ENCODE peak calls at places on chromosomes 12 and 14, in ten cellular contexts. H, Q, L, E, M, X, V, J, Y and I are unnamed samples.

GRCh38 chr12:129901256-129901655 is 2.6 kb downstream of the TMEM132D start:
- DNase-seq in E (peak), H (no peak), M (no peak), Y (no peak), Q (no peak), J (no peak), L (no peak), V (no peak), X (no peak), I (peak)

GRCh38 chr12:40921563-40922163 is 229.4 kb downstream of the CNTN1 start:
- DNase-seq in E (no peak), Y (no peak), Q (no peak), X (peak), L (no peak), V (no peak), J (no peak), M (no peak), H (no peak), I (peak)

GRCh38 chr14:69360438-69361108 is 37.5 kb downstream of the ERH start:
- DNase-seq in L (no peak), Y (no peak), V (no peak), E (no peak), H (no peak), Q (no peak), X (no peak), J (no peak), M (no peak), I (no peak)

GRCh38 chr14:65790185-65790815 is 377.8 kb downstream of the FUT8 start:
- DNase-seq in H (no peak), Y (no peak), E (no peak), M (no peak), X (no peak), Q (no peak), L (no peak), V (no peak), J (no peak), I (no peak)

GRCh38 chr12:25723921-25724491 is 170.9 kb upstream of the LMNTD1 start:
- DNase-seq in L (peak), J (no peak), X (no peak), Y (no peak), Q (no peak), H (no peak), M (no peak), E (no peak), V (no peak), I (peak)

GRCh38 chr14:75310295-75311059 is 31.8 kb downstream of the FOS start:
- DNase-seq in Y (no peak), Q (peak), E (peak), V (peak), H (peak), M (no peak), J (no peak), X (no peak), L (peak), I (peak)

GRCh38 chr12:50258167-50258551 is 25.2 kb downstream of the LIMA1 start:
- DNase-seq in V (no peak), E (no peak), M (no peak), H (peak), Q (no peak), L (peak), X (no peak), J (no peak), Y (no peak), I (no peak)

GRCh38 chr12:68808388-68809189 is 612 bp downstream of the MDM2 start:
- DNase-seq in H (peak), V (peak), Y (peak), X (peak), Q (peak), L (peak), M (peak), E (peak), J (peak), I (peak)

GRCh38 chr12:109308534-109309440 is at the start of gene FOXN4:
- DNase-seq in H (no peak), Q (no peak), M (no peak), X (no peak), V (no peak), Y (no peak), J (no peak), L (no peak), E (no peak), I (no peak)

GRCh38 chr14:104422301-104423223 is 157.0 kb upstream of the C14orf180 start:
- DNase-seq in J (no peak), L (no peak), M (no peak), H (no peak), X (no peak), Q (peak), E (peak), Y (no peak), V (peak), I (no peak)

GRCh38 chr14:36582011-36582873 is at the start of gene NKX2-8:
- DNase-seq in J (no peak), V (no peak), X (no peak), H (no peak), Q (no peak), Y (no peak), E (no peak), L (no peak), M (no peak), I (no peak)

GRCh38 chr12:124464062-124464461 is 103.3 kb downstream of the NCOR2 start:
- DNase-seq in E (no peak), J (no peak), Y (no peak), L (no peak), Q (no peak), X (no peak), M (no peak), V (no peak), H (no peak), I (no peak)